ENCODE peak calls at places on chromosomes 7 and 10, in five cellular contexts. X, N, U, V and O are unnamed samples.

GRCh38 chr10:129978980-129979379 is 14.9 kb upstream of the EBF3 start:
- DNase-seq in X (no peak), U (no peak), V (no peak), N (no peak), O (no peak)

GRCh38 chr7:153943428-153944370 is 108.5 kb upstream of the DPP6 start:
- DNase-seq in X (no peak), V (no peak), N (no peak), U (no peak), O (no peak)

GRCh38 chr10:5486852-5487235 is 12.5 kb downstream of the CALML5 start:
- DNase-seq in U (no peak), V (no peak), N (no peak), X (no peak), O (no peak)

GRCh38 chr7:80907141-80907601 is 11.7 kb downstream of the SEMA3C start:
- DNase-seq in V (no peak), U (no peak), X (no peak), N (no peak), O (peak)

GRCh38 chr10:27625452-27626345 is 119.9 kb downstream of the MKX start:
- DNase-seq in N (no peak), U (no peak), X (no peak), V (no peak), O (no peak)

GRCh38 chr7:85021090-85021704 is 165.7 kb downstream of the SEMA3D start:
- DNase-seq in N (peak), U (peak), X (peak), V (no peak), O (peak)

GRCh38 chr10:82969405-82969804 is 1094.4 kb downstream of the NRG3 start:
- DNase-seq in V (no peak), N (no peak), U (no peak), X (peak), O (peak)

GRCh38 chr10:4810093-4810492 is 15.9 kb upstream of the AKR1E2 start:
- DNase-seq in V (no peak), U (peak), N (peak), X (peak), O (no peak)

GRCh38 chr10:70662362-70663220 is 9.7 kb upstream of the ADAMTS14 start:
- DNase-seq in X (peak), U (no peak), V (no peak), N (peak), O (no peak)

GRCh38 chr10:126754966-126755365 is 84.5 kb upstream of the C10orf90 start:
- DNase-seq in X (no peak), V (no peak), N (no peak), U (no peak), O (no peak)

GRCh38 chr10:88831709-88832108 is 19.9 kb downstream of the ANKRD22 start:
- DNase-seq in X (no peak), U (no peak), V (no peak), N (no peak), O (no peak)

GRCh38 chr7:44286182-44286617 is 39.2 kb downstream of the CAMK2B start:
- DNase-seq in U (no peak), X (no peak), N (no peak), V (peak), O (no peak)